ENCODE peak calls at places on chromosomes 16 and 17, in ten cellular contexts. H is choroid plexus epithelial cell; D is PC-3; Q is ovary; B is fibroblast of mammary gland; R is CD8-positive, alpha-beta T cell; U is fibroblast of pulmonary artery; J is NB4; Y is gastrocnemius medialis; V is AG10803. T is an unnamed sample.
A peak's percentile ranks its signal among the peaks of the same experiment; 100 is the strongest.

GRCh38 chr16:4179020-4179419 is 62.8 kb upstream of the ADCY9 start:
- DNase-seq in B (peak; percentile 62), U (peak; percentile 62), H (peak; percentile 68), Y (no peak), Q (no peak), D (peak; percentile 62), R (no peak), J (peak; percentile 87), V (peak; percentile 54), T (no peak)

GRCh38 chr16:11140466-11140865 is 115.5 kb downstream of the SOCS1 start:
- DNase-seq in J (no peak), R (no peak), Q (no peak), H (no peak), V (no peak), B (no peak), Y (no peak), D (no peak), U (no peak), T (no peak)

GRCh38 chr16:50972899-50973298 is 178.2 kb downstream of the SALL1 start:
- DNase-seq in Q (no peak), D (no peak), H (no peak), V (no peak), J (no peak), Y (no peak), U (no peak), R (no peak), B (no peak), T (no peak)

GRCh38 chr17:79033741-79034501 is 10.0 kb downstream of the C1QTNF1 start:
- DNase-seq in H (peak; percentile 45), R (no peak), Y (no peak), B (no peak), V (no peak), J (no peak), D (no peak), Q (peak; percentile 63), U (no peak), T (no peak)

GRCh38 chr17:74919440-74920305 is 3.4 kb downstream of the USH1G start:
- DNase-seq in D (no peak), Q (no peak), B (peak; percentile 3), H (peak; percentile 9), Y (no peak), J (no peak), U (no peak), V (peak; percentile 12), R (no peak), T (peak; percentile 34)

GRCh38 chr17:57008958-57009357 is 31.0 kb downstream of the SCPEP1 start:
- DNase-seq in D (no peak), H (no peak), R (no peak), J (no peak), Q (no peak), U (no peak), V (no peak), Y (no peak), B (no peak), T (no peak)

GRCh38 chr16:85856054-85856453 is 42.9 kb upstream of the IRF8 start:
- DNase-seq in R (no peak), V (no peak), Q (no peak), J (peak; percentile 86), Y (no peak), H (no peak), D (no peak), U (no peak), B (no peak), T (no peak)

GRCh38 chr16:66421891-66422290 is 5.2 kb upstream of the BEAN1 start:
- DNase-seq in D (no peak), H (no peak), R (no peak), B (no peak), Y (no peak), U (no peak), V (no peak), J (no peak), Q (no peak), T (no peak)

GRCh38 chr17:31825961-31826691 is 32.9 kb downstream of the COPRS start:
- DNase-seq in V (peak; percentile 21), B (peak; percentile 54), J (no peak), H (no peak), D (peak; percentile 50), Q (no peak), R (no peak), U (peak; percentile 48), Y (peak; percentile 2), T (no peak)

GRCh38 chr17:75703191-75703590 is 18.1 kb upstream of the ITGB4 start:
- DNase-seq in U (no peak), B (no peak), V (no peak), J (no peak), D (no peak), Q (no peak), Y (no peak), R (no peak), H (no peak), T (no peak)

GRCh38 chr16:71425746-71426068 is 16.1 kb downstream of the TLE7 start:
- DNase-seq in R (no peak), J (no peak), D (no peak), V (no peak), Y (no peak), B (no peak), Q (no peak), H (no peak), U (no peak), T (no peak)

GRCh38 chr16:79747688-79748087 is 147.2 kb upstream of the MAF start:
- DNase-seq in H (no peak), J (no peak), R (no peak), Q (no peak), U (no peak), B (no peak), D (no peak), V (no peak), Y (no peak), T (no peak)

GRCh38 chr17:787641-788221 is 5.6 kb downstream of the MRM3 start:
- DNase-seq in V (no peak), U (no peak), R (no peak), J (no peak), Q (no peak), D (no peak), B (no peak), H (no peak), Y (no peak), T (no peak)

GRCh38 chr17:784143-784542 is 2.0 kb downstream of the MRM3 start:
- DNase-seq in Y (no peak), J (no peak), V (no peak), Q (no peak), U (no peak), D (peak; percentile 5), R (no peak), H (no peak), B (peak; percentile 27), T (no peak)

GRCh38 chr17:778096-778495 is 4.0 kb downstream of the GLOD4 start:
- DNase-seq in B (no peak), D (no peak), J (no peak), U (no peak), R (no peak), Y (no peak), H (no peak), V (no peak), Q (no peak), T (no peak)

DNA sequence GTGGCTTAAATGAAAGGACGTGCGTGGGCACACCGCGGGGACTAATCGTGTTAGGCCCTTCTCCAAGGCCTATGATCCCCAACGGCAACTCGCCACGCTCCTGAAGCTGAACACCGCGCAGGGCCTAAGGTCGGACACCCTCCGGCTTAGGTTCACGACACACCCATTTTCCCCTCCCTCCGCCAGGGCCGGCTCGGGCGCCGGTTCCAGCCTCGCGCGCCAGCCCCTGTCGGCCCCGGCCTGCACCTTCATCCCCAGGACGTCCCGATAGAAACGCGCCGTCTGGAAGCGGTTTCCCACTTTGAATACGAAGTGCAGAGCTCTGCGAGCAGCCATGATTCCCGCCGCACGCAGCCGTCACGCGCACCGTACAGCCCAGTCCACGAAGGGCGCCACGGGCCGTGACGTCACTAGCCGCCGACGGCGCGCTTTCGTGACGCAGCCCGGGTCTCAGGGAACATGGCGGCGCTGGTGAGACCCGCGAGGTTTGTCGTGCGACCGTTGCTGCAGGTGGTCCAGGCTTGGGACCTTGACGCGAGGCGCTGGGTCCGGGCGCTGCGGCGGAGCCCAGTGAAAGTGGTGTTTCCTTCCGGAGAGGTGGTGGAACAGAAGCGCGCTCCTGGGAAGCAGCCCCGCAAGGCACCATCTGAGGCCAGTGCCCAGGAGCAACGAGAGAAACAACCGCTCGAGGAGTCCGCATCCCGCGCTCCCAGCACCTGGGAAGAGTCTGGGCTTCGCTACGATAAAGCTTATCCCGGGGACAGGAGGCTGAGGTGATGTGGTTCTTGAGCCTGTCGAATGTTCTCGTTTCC is at the start of the genes GLOD4 and MRM3:
- DNase-seq in D (peak; percentile 84), Q (peak; percentile 88), H (peak; percentile 88), R (peak; percentile 95), U (peak; percentile 90), Y (peak; percentile 79), V (peak; percentile 82), J (peak; percentile 85), B (peak; percentile 84), T (peak; percentile 92)
- TF ChIP-seq CTCF in D (no peak), Q (no peak), H (no peak), R (no peak), U (no peak), Y (peak; percentile 12), V (no peak), J (no peak), B (no peak), T (no peak)

DNA sequence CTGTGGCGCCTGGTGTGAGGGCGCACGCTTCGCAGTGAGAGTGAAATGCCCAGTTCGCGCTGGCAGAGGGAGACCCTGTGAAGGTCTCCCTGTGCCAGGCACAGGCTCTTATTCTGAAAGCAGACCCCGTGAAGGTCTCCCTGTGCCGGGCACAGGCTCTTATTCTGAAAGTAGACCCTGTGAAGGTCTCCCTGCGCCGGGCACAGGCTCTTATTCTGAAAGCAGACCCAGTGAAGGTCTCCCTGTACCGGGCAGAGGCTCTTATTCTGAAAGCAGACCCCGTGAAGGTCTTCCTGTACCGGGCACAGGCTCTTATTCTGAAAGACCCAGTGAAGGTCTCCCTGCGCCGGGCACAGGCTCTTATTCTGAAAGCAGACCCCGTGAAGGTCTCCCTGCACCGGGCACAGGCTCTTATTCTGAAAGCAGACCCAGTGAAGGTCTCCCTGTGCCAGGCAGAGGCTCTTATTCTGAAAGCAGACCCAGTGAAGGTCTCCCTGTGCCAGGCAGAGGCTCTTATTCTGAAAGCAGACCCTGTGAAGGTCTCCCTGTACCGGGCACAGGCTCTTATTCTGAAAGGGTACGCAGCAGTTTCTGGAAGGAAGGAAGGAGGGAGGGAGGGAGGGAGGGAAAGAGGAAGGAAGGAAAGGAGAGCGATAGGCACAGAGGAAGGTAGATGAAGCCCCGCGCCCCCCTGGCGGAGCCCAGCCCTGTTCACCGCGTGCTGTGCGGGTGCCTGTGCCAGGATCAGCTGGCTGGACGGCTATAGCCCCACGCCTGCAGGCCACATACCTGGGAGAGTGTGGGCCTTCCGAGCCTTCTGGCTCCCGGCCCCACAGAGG is 55.3 kb downstream of the WDR45B start:
- DNase-seq in H (peak; percentile 81), B (peak; percentile 82), V (peak; percentile 75), J (peak; percentile 86), Q (peak; percentile 80), D (peak; percentile 83), Y (peak; percentile 67), U (peak; percentile 82), R (peak; percentile 28), T (peak; percentile 62)
- H3K4me3 ChIP-seq in H (peak overlapping the region; percentile 62), B (peak overlapping the region; percentile 62), V (peak overlapping the region; percentile 69), J (peak overlapping the region; percentile 49), Q (peak overlapping the region; percentile 54), D (peak overlapping the region; percentile 63), Y (peak overlapping the region; percentile 80), U (peak overlapping the region; percentile 58), R (peak overlapping the region; percentile 76), T (peak overlapping the region; percentile 36)

GRCh38 chr17:3447625-3448024 is 14.0 kb upstream of the OR1E2 start:
- DNase-seq in D (peak; percentile 17), B (peak; percentile 30), V (no peak), Q (no peak), R (no peak), U (peak; percentile 19), J (peak; percentile 60), H (peak; percentile 0), Y (no peak), T (peak; percentile 31)
- TF ChIP-seq CTCF in D (peak; percentile 47), B (no peak), V (no peak), Q (no peak), R (no peak), U (no peak), J (peak; percentile 40), H (no peak), Y (no peak), T (peak; percentile 25)

GRCh38 chr16:72985148-72985882 is 62.6 kb downstream of the ZFHX3 start:
- DNase-seq in Q (no peak), Y (peak; percentile 86), B (peak; percentile 95), V (peak; percentile 94), D (no peak), H (peak; percentile 84), J (no peak), R (no peak), U (peak; percentile 87), T (no peak)
- H3K4me3 ChIP-seq in Q (no peak overlapping the region), Y (peak overlapping the region; percentile 46), B (no peak overlapping the region), V (peak overlapping the region; percentile 37), D (no peak overlapping the region), H (peak overlapping the region; percentile 8), J (no peak overlapping the region), R (no peak overlapping the region), U (peak overlapping the region; percentile 17), T (no peak overlapping the region)